ENCODE peak calls at places on chromosome X, in seven cellular contexts. D is left ventricle myocardium inferior, X is transverse colon, W is pancreas, M is tibial artery, C is brain microvascular endothelial cell, K is heart right ventricle. R is an unnamed sample.

GRCh38 chrX:125131146-125131545 is 188.5 kb upstream of the TEX13C start:
- DNase-seq in C (no peak), K (no peak), D (no peak), M (no peak), W (no peak), X (no peak), R (no peak)

GRCh38 chrX:19545651-19546050 is 30.3 kb upstream of the MAP3K15 start:
- DNase-seq in M (no peak), D (no peak), C (no peak), K (no peak), X (no peak), W (no peak), R (no peak)

GRCh38 chrX:68720851-68721250 is 73.4 kb downstream of the STARD8 start:
- DNase-seq in X (no peak), M (no peak), D (no peak), W (no peak), C (no peak), K (no peak), R (no peak)

GRCh38 chrX:105744291-105744690 is 78.0 kb upstream of the NRK start:
- DNase-seq in K (no peak), C (no peak), X (no peak), M (no peak), W (no peak), D (no peak), R (no peak)

GRCh38 chrX:132193872-132194574 is 25.2 kb downstream of the RAP2C start:
- DNase-seq in X (no peak), C (no peak), D (no peak), M (no peak), W (no peak), K (no peak), R (no peak)

GRCh38 chrX:70455366-70456202 is 10.9 kb downstream of the DLG3 start:
- DNase-seq in W (no peak), M (no peak), K (no peak), D (no peak), C (no peak), X (peak; percentile 54), R (no peak)

GRCh38 chrX:16785247-16786138 is 773 bp upstream of the TXLNG start:
- DNase-seq in D (no peak), X (peak; percentile 46), M (peak; percentile 21), C (no peak), K (no peak), W (peak; percentile 40), R (no peak)

GRCh38 chrX:22351966-22352365 is 79.3 kb downstream of the CBLL2 start:
- DNase-seq in C (peak; percentile 5), M (no peak), X (no peak), K (no peak), W (no peak), D (no peak), R (no peak)

GRCh38 chrX:69424161-69424560 is 80.0 kb upstream of the NALF2 start:
- DNase-seq in D (no peak), M (no peak), C (no peak), X (no peak), W (no peak), K (no peak), R (no peak)

GRCh38 chrX:107825698-107826285 is at the start of gene MID2:
- DNase-seq in K (peak; percentile 23), D (peak; percentile 24), X (peak; percentile 69), M (peak; percentile 56), C (no peak), W (peak; percentile 68), R (no peak)

GRCh38 chrX:150362599-150363481 is at the start of gene MAMLD1:
- DNase-seq in W (peak; percentile 69), C (peak; percentile 76), K (peak; percentile 68), D (peak; percentile 75), X (peak; percentile 67), M (peak; percentile 84), R (no peak)

GRCh38 chrX:8815460-8816065 is 14.4 kb upstream of the FAM9A start:
- DNase-seq in W (no peak), D (no peak), C (peak; percentile 52), K (no peak), M (no peak), X (no peak), R (peak; percentile 31)

GRCh38 chrX:49270249-49270921 is 792 bp downstream of the PPP1R3F start:
- DNase-seq in M (no peak), C (no peak), D (no peak), K (peak; percentile 11), W (no peak), X (no peak), R (no peak)

GRCh38 chrX:29318051-29318450 is 730.8 kb downstream of the IL1RAPL1 start:
- DNase-seq in C (no peak), D (no peak), X (no peak), K (no peak), M (no peak), W (no peak), R (peak; percentile 34)

GRCh38 chrX:67635424-67635823 is 91.6 kb downstream of the AR start:
- DNase-seq in X (no peak), D (no peak), C (no peak), K (no peak), M (no peak), W (no peak), R (no peak)

GRCh38 chrX:30283456-30284200 is 25.6 kb downstream of the NR0B1 start:
- DNase-seq in M (no peak), C (peak; percentile 65), K (no peak), W (no peak), X (no peak), D (no peak), R (peak; percentile 74)

GRCh38 chrX:135340827-135341226 is 31.5 kb downstream of the ETDC start:
- DNase-seq in K (no peak), C (no peak), M (no peak), X (no peak), D (no peak), W (no peak), R (no peak)

GRCh38 chrX:112424166-112424565 is 255.6 kb downstream of the LHFPL1 start:
- DNase-seq in X (no peak), W (no peak), M (no peak), C (no peak), D (no peak), K (no peak), R (no peak)

GRCh38 chrX:85627363-85627762 is 247.9 kb upstream of the POF1B start:
- DNase-seq in X (no peak), K (no peak), M (no peak), D (no peak), C (no peak), W (no peak), R (no peak)
- TF ChIP-seq CTCF in X (peak; percentile 32), K (peak; percentile 22), M (no peak), D (peak; percentile 22), C (peak; percentile 37), W (no peak), R (no peak)

DNA sequence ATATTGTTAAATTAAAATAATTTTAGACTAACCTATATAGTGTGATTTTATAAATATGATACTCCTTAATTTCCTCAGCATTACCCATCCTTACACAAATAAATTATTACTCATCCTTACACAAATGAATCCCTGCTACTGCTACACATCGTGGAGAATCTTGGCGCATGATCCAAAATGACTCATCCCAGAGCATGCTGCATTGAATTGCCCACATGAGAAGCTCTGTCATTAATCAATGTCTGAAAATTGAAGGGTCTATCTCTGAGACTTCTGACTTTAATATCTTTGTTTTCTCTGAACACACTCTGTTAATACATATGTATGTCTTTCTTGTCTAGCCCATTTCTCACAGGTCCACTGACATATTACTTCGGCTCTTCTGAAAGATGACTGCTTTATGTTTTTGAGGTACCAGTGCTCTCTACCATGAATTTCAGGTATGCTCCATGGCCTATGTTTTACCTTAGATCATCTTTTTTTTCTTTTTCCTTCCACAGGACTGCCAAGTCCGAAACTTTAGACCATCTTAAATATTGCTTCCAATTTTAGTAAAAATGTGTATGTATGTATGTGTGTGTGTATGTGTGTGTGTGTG is 15.7 kb upstream of the DUSP21 start:
- DNase-seq in C (peak; percentile 80), W (no peak), K (no peak), X (no peak), D (no peak), M (no peak), R (peak; percentile 72)
- H3K4me3 ChIP-seq in C (no peak overlapping the region), W (no peak overlapping the region), K (no peak overlapping the region), X (no peak overlapping the region), D (no peak overlapping the region), M (no peak overlapping the region), R (no peak overlapping the region)

GRCh38 chrX:140697618-140698017 is 11.9 kb upstream of the LINC00632 start:
- DNase-seq in M (no peak), D (no peak), X (no peak), W (no peak), C (no peak), K (no peak), R (no peak)

DNA sequence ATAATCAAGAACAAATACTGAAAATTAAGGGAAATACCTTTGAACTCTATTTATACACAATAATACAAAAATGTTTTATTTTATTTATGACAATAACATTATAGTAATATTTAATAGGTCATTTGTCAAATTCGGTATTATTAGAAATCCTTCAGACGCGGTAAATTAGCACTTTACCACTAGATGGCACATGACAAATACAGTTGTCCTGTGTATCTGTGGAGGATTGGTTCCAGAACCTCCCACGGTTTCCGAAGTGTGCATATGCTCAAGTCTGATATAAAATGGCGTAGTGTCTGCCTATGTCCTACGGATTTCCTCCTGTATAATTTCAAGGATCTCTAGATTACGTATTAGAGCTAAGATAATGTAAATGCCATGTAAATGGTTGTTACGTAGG is 8.1 kb upstream of the LINC00632 start:
- DNase-seq in M (no peak), W (no peak), K (no peak), X (no peak), C (peak; percentile 29), D (no peak), R (no peak)
- TF ChIP-seq CTCF in M (peak; percentile 26), W (peak; percentile 46), K (peak; percentile 58), X (no peak), C (peak; percentile 48), D (peak; percentile 46), R (peak; percentile 47)

DNA sequence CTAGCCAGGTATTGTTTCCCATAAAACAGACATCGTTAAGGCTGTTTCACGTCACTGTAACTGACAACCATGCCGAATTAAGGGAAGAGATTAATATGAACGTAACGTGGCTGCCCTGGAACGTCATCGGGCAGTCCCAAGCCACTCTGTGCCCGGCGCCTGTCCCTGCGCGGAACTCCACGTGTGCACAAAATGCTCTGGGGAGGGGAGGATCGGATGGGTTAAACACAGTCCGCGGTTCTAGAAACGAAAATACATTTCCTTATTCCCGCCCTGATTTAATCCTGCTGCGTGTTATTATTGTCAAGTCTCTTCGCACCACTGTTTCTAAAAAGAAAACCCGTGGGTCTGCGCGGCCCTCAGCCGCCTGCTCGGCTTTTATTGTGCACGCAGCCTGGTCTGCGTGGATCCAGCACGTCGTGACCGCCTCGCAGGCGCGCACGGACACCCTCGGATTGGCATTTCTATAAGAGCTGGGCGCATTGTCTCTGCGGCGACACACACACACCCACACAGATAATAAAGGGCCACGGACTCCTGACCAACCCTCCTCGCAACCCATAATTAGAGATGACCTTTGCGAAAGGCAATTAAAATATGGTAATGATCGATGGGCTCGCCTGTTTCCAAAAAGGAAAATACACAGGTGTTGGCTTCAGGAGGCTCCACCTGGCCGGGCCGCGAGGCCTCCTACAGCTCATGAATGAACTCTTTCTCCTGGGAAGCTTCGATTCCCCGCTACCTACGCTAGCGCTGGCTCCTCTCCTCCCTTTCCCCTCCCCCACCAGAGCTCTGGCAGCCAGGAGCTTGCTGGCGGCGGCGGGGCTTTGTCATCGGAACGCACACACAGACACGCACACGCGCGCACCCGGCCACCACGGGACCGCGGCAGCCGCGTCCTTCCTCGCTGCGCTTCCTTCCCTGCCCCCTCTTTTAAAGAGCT is 69.8 kb upstream of the BCOR start:
- DNase-seq in W (no peak), K (no peak), D (no peak), X (peak; percentile 44), C (no peak), M (no peak), R (no peak)
- H3K4me3 ChIP-seq in W (no peak overlapping the region), K (peak overlapping the region; percentile 52), D (peak overlapping the region; percentile 63), X (peak overlapping the region; percentile 22), C (peak overlapping the region; percentile 41), M (peak overlapping the region; percentile 50), R (peak overlapping the region; percentile 18)

R was measured in astrocyte of the cerebellum.